ENCODE peak calls at places on chromosome 15, in eight cellular contexts. One of them, this sample, is unnamed.

GRCh38 chr15:98720036-98720435 is 71.7 kb downstream of the IGF1R start:
- DNase-seq in endothelial cell of umbilical vein: no peak
- DNase-seq in AG10803: no peak
- DNase-seq in fibroblast of the aortic adventitia: no peak
- DNase-seq in RWPE1: no peak
- DNase-seq in Caco-2: no peak
- DNase-seq in sigmoid colon: no peak
- DNase-seq in cardiac muscle cell: no peak
- DNase-seq in this sample: no peak

GRCh38 chr15:46703871-46704637 is 1013.3 kb upstream of the SEMA6D start:
- DNase-seq in endothelial cell of umbilical vein: no peak
- DNase-seq in AG10803: no peak
- DNase-seq in fibroblast of the aortic adventitia: no peak
- DNase-seq in RWPE1: no peak
- DNase-seq in Caco-2: no peak
- DNase-seq in sigmoid colon: no peak
- DNase-seq in cardiac muscle cell: no peak
- DNase-seq in this sample: no peak

GRCh38 chr15:52094811-52095584 is 17.6 kb downstream of the BCL2L10 start:
- DNase-seq in endothelial cell of umbilical vein: no peak
- DNase-seq in AG10803: no peak
- DNase-seq in fibroblast of the aortic adventitia: no peak
- DNase-seq in RWPE1: no peak
- DNase-seq in Caco-2: no peak
- DNase-seq in sigmoid colon: no peak
- DNase-seq in cardiac muscle cell: no peak
- DNase-seq in this sample: no peak

GRCh38 chr15:92527197-92527596 is 128.4 kb downstream of the FAM174B start:
- DNase-seq in endothelial cell of umbilical vein: peak; percentile 39
- DNase-seq in AG10803: peak; percentile 24
- DNase-seq in fibroblast of the aortic adventitia: no peak
- DNase-seq in RWPE1: no peak
- DNase-seq in Caco-2: no peak
- DNase-seq in sigmoid colon: peak; percentile 79
- DNase-seq in cardiac muscle cell: no peak
- DNase-seq in this sample: no peak

GRCh38 chr15:41904487-41905359 is 10.9 kb upstream of the SPTBN5 start:
- DNase-seq in endothelial cell of umbilical vein: peak; percentile 75
- DNase-seq in AG10803: peak; percentile 44
- DNase-seq in fibroblast of the aortic adventitia: peak; percentile 66
- DNase-seq in RWPE1: peak; percentile 85
- DNase-seq in Caco-2: peak; percentile 56
- DNase-seq in sigmoid colon: peak; percentile 78
- DNase-seq in cardiac muscle cell: peak; percentile 83
- DNase-seq in this sample: peak; percentile 65

GRCh38 chr15:68687136-68687735 is 108.4 kb downstream of the CORO2B start:
- DNase-seq in endothelial cell of umbilical vein: no peak
- DNase-seq in AG10803: no peak
- DNase-seq in fibroblast of the aortic adventitia: no peak
- DNase-seq in RWPE1: no peak
- DNase-seq in Caco-2: no peak
- DNase-seq in sigmoid colon: peak; percentile 14
- DNase-seq in cardiac muscle cell: no peak
- DNase-seq in this sample: no peak

GRCh38 chr15:39581501-39582285 is 814 bp downstream of the THBS1 start:
- DNase-seq in endothelial cell of umbilical vein: peak; percentile 46
- DNase-seq in AG10803: peak; percentile 78
- DNase-seq in fibroblast of the aortic adventitia: peak; percentile 60
- DNase-seq in RWPE1: peak; percentile 64
- DNase-seq in Caco-2: peak; percentile 76
- DNase-seq in sigmoid colon: peak; percentile 88
- DNase-seq in cardiac muscle cell: peak; percentile 69
- DNase-seq in this sample: peak; percentile 27

GRCh38 chr15:48717458-48717857 is 71.9 kb upstream of the FBN1 start:
- DNase-seq in endothelial cell of umbilical vein: no peak
- DNase-seq in AG10803: peak; percentile 63
- DNase-seq in fibroblast of the aortic adventitia: peak; percentile 72
- DNase-seq in RWPE1: no peak
- DNase-seq in Caco-2: no peak
- DNase-seq in sigmoid colon: no peak
- DNase-seq in cardiac muscle cell: no peak
- DNase-seq in this sample: no peak

DNA sequence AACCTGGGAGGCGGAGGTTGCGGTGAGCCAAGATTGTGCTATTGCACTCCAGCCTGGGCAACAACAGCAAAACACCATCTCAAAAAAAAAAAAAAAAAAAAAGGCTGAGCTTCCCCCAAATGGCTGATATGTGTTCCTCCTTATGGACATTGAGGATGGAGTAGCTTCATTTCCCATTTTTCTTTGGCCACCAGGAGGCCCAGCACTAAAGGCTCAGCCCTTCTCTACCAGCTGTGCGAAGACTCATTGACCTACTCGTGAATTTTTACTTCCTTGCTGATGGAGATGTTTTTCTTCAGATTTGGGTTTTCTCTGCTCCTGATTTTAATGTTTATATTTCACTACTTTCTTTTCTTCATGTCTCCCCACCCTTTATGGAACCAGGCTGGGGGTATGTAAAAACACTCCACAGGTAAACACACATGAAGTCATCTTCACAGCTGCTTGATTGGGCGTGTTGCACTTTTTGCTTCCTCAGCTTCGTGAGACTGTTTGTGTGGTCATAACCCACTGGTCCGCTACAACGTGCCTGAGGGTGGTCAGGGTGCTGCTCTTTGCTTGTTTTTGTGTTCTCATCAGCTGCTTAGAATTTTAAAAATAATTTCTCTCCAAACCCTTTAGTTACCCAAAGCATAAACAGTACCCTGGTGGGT is 13.5 kb downstream of the SEMA4B start:
- DNase-seq in endothelial cell of umbilical vein: no peak
- DNase-seq in AG10803: no peak
- DNase-seq in fibroblast of the aortic adventitia: no peak
- DNase-seq in RWPE1: no peak
- DNase-seq in Caco-2: no peak
- DNase-seq in sigmoid colon: no peak
- DNase-seq in cardiac muscle cell: no peak
- DNase-seq in this sample: no peak
- TF ChIP-seq CTCF in endothelial cell of umbilical vein: peak; percentile 36
- TF ChIP-seq CTCF in AG10803: peak; percentile 40
- TF ChIP-seq CTCF in fibroblast of the aortic adventitia: peak; percentile 39
- TF ChIP-seq CTCF in RWPE1: no peak
- TF ChIP-seq CTCF in Caco-2: peak; percentile 22
- TF ChIP-seq CTCF in sigmoid colon: no peak
- TF ChIP-seq CTCF in cardiac muscle cell: peak; percentile 23
- TF ChIP-seq CTCF in this sample: peak; percentile 22

GRCh38 chr15:79028411-79028964 is 62.1 kb downstream of the RASGRF1 start:
- DNase-seq in endothelial cell of umbilical vein: peak; percentile 31
- DNase-seq in AG10803: peak; percentile 6
- DNase-seq in fibroblast of the aortic adventitia: peak; percentile 32
- DNase-seq in RWPE1: peak; percentile 54
- DNase-seq in Caco-2: no peak
- DNase-seq in sigmoid colon: no peak
- DNase-seq in cardiac muscle cell: peak; percentile 56
- DNase-seq in this sample: peak; percentile 44
- TF ChIP-seq CTCF in endothelial cell of umbilical vein: peak; percentile 78
- TF ChIP-seq CTCF in AG10803: peak; percentile 78
- TF ChIP-seq CTCF in fibroblast of the aortic adventitia: peak; percentile 86
- TF ChIP-seq CTCF in RWPE1: peak; percentile 89
- TF ChIP-seq CTCF in Caco-2: peak; percentile 88
- TF ChIP-seq CTCF in sigmoid colon: peak; percentile 93
- TF ChIP-seq CTCF in cardiac muscle cell: peak; percentile 86
- TF ChIP-seq CTCF in this sample: peak; percentile 85

DNA sequence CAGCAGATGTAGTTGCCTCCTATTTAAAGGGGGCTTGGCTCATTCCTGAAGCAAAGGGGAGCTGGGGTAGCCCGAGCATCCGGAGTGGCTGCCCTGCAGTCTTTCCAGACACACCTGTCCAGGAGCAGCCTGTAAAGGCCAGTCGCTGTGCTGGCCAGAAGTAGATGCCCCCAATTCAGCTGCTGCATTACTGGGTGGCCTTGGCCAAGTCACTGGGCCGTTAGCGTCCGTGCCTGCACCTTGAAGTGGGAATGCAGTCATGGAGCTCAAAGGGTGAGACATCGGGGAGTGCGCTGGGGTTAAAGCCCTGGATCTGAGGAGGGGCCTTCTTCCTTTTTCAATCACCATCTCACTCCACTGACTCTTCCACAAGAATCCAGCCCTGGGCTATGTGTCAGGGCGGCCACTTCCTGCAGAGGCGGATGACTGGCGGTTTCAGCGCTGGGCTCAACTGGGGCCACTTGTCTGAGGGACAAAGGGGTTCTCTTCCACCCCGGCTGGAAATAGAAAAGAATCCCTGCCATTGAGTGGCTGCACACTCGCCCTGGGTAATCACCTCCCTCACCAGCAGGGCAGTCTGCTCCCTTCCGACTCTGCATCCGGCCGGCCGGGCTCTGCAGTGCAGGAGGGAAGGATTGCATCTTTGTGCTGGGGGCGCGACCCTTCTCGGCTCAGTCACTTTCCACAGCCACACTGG is 11.8 kb downstream of the ALDH1A3 start:
- DNase-seq in endothelial cell of umbilical vein: no peak
- DNase-seq in AG10803: no peak
- DNase-seq in fibroblast of the aortic adventitia: no peak
- DNase-seq in RWPE1: no peak
- DNase-seq in Caco-2: no peak
- DNase-seq in sigmoid colon: peak; percentile 58
- DNase-seq in cardiac muscle cell: peak; percentile 34
- DNase-seq in this sample: no peak
- TF ChIP-seq CTCF in endothelial cell of umbilical vein: peak; percentile 22
- TF ChIP-seq CTCF in AG10803: no peak
- TF ChIP-seq CTCF in fibroblast of the aortic adventitia: no peak
- TF ChIP-seq CTCF in RWPE1: no peak
- TF ChIP-seq CTCF in Caco-2: no peak
- TF ChIP-seq CTCF in sigmoid colon: no peak
- TF ChIP-seq CTCF in cardiac muscle cell: no peak
- TF ChIP-seq CTCF in this sample: no peak

DNA sequence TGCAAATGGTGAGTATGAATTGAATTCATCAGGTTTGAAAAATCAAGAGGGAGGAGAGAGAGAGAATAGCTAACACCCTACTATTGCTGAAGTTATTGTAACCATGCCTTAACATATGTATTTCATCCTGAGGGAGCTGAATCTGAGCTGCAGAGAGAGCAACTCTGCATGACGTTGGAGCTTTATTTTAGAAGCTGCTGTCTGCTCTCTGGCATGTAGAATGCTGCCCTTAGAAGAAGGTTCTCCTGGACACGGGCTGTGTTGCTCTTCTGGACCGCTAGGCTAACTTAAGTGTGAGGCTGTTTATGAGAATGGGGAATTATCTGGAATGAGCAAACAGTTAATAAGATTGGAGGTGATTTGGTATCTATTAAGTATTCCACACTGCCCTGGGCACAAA is 814.6 kb downstream of the AGBL1 start:
- DNase-seq in endothelial cell of umbilical vein: no peak
- DNase-seq in AG10803: no peak
- DNase-seq in fibroblast of the aortic adventitia: no peak
- DNase-seq in RWPE1: no peak
- DNase-seq in Caco-2: no peak
- DNase-seq in sigmoid colon: no peak
- DNase-seq in cardiac muscle cell: peak; percentile 17
- DNase-seq in this sample: no peak
- TF ChIP-seq CTCF in endothelial cell of umbilical vein: no peak
- TF ChIP-seq CTCF in AG10803: no peak
- TF ChIP-seq CTCF in fibroblast of the aortic adventitia: no peak
- TF ChIP-seq CTCF in RWPE1: no peak
- TF ChIP-seq CTCF in Caco-2: no peak
- TF ChIP-seq CTCF in sigmoid colon: no peak
- TF ChIP-seq CTCF in cardiac muscle cell: no peak
- TF ChIP-seq CTCF in this sample: no peak

GRCh38 chr15:91136386-91136923 is 36.4 kb downstream of the SV2B start:
- DNase-seq in endothelial cell of umbilical vein: no peak
- DNase-seq in AG10803: no peak
- DNase-seq in fibroblast of the aortic adventitia: no peak
- DNase-seq in RWPE1: no peak
- DNase-seq in Caco-2: no peak
- DNase-seq in sigmoid colon: no peak
- DNase-seq in cardiac muscle cell: no peak
- DNase-seq in this sample: no peak
- TF ChIP-seq CTCF in endothelial cell of umbilical vein: no peak
- TF ChIP-seq CTCF in AG10803: no peak
- TF ChIP-seq CTCF in fibroblast of the aortic adventitia: no peak
- TF ChIP-seq CTCF in RWPE1: no peak
- TF ChIP-seq CTCF in Caco-2: no peak
- TF ChIP-seq CTCF in sigmoid colon: no peak
- TF ChIP-seq CTCF in cardiac muscle cell: no peak
- TF ChIP-seq CTCF in this sample: no peak

DNA sequence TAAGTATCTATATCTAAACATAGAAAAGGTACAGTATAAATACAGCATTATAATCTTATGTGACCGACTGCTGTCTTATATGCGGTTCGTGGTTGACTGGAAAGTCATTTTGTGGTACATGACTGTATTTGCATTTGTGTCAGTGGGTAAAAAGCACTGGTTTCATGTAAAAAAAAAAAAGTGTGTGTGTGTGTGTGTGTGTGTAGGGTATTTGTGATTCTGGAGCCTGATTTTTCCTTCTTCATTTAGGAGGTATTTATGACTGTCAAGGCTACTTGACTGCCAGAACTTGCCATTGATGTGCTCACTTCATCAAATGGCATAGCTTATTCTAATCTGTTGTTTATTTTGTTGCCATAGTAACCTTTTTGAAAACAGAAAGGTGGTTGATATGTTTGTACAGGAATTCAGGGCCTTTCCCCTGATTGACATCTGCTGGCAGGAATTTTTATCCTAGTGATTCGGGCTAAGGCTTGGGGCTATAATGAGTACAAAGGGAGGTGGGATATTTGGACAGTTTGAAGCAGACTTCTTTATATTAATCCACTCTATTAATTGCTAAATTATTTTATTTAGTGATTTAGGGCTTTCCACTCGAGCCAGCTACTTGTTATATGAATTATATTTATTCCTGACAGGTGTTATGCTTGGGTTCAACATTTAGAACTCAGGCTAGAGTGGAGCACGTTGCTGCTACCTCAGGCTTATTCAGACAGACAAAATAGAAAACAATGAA is 63.4 kb downstream of the AKAP13 start:
- DNase-seq in endothelial cell of umbilical vein: peak; percentile 77
- DNase-seq in AG10803: peak; percentile 33
- DNase-seq in fibroblast of the aortic adventitia: peak; percentile 24
- DNase-seq in RWPE1: peak; percentile 88
- DNase-seq in Caco-2: peak; percentile 68
- DNase-seq in sigmoid colon: no peak
- DNase-seq in cardiac muscle cell: peak; percentile 61
- DNase-seq in this sample: no peak
- TF ChIP-seq CTCF in endothelial cell of umbilical vein: no peak
- TF ChIP-seq CTCF in AG10803: no peak
- TF ChIP-seq CTCF in fibroblast of the aortic adventitia: no peak
- TF ChIP-seq CTCF in RWPE1: peak; percentile 42
- TF ChIP-seq CTCF in Caco-2: no peak
- TF ChIP-seq CTCF in sigmoid colon: no peak
- TF ChIP-seq CTCF in cardiac muscle cell: no peak
- TF ChIP-seq CTCF in this sample: peak; percentile 15

This sample was measured in progenitor cell of endocrine pancreas.